ENCODE peak calls at places on chromosome 11, in six cellular contexts. One of them, this sample, is unnamed. For H3K4me1, the result is how much of the 10 kb centered on the place peaks cover.

GRCh38 chr11:72673943-72674828 is at the start of gene PDE2A:
- DNase-seq in A549: no peak
- DNase-seq in adrenal gland: no peak
- DNase-seq in HepG2: no peak
- DNase-seq in esophagus squamous epithelium: no peak
- DNase-seq in prostate gland: no peak
- DNase-seq in this sample: no peak

GRCh38 chr11:34636127-34636526 is 15.2 kb downstream of the EHF start:
- DNase-seq in A549: no peak
- DNase-seq in adrenal gland: no peak
- DNase-seq in HepG2: no peak
- DNase-seq in esophagus squamous epithelium: no peak
- DNase-seq in prostate gland: no peak
- DNase-seq in this sample: no peak

GRCh38 chr11:121654506-121655480 is 202.0 kb upstream of the SORL1-AS1 start:
- DNase-seq in A549: no peak
- DNase-seq in adrenal gland: no peak
- DNase-seq in HepG2: peak
- DNase-seq in esophagus squamous epithelium: no peak
- DNase-seq in prostate gland: peak
- DNase-seq in this sample: no peak

GRCh38 chr11:110712643-110713468 is 619 bp upstream of the ARHGAP20 start:
- DNase-seq in A549: no peak
- DNase-seq in adrenal gland: peak
- DNase-seq in HepG2: no peak
- DNase-seq in esophagus squamous epithelium: no peak
- DNase-seq in prostate gland: peak
- DNase-seq in this sample: no peak

GRCh38 chr11:45457649-45458048 is 171.5 kb upstream of the SYT13 start:
- DNase-seq in A549: no peak
- DNase-seq in adrenal gland: no peak
- DNase-seq in HepG2: no peak
- DNase-seq in esophagus squamous epithelium: no peak
- DNase-seq in prostate gland: no peak
- DNase-seq in this sample: no peak

GRCh38 chr11:88246680-88247079 is 71.4 kb upstream of the RAB38 start:
- DNase-seq in A549: peak
- DNase-seq in adrenal gland: peak
- DNase-seq in HepG2: no peak
- DNase-seq in esophagus squamous epithelium: no peak
- DNase-seq in prostate gland: no peak
- DNase-seq in this sample: no peak

GRCh38 chr11:75103380-75104026 is 6.8 kb upstream of the OR2AT4 start:
- DNase-seq in A549: no peak
- DNase-seq in adrenal gland: no peak
- DNase-seq in HepG2: no peak
- DNase-seq in esophagus squamous epithelium: no peak
- DNase-seq in prostate gland: no peak
- DNase-seq in this sample: no peak

GRCh38 chr11:79461144-79461543 is 20.3 kb upstream of the TENM4 start:
- DNase-seq in A549: no peak
- DNase-seq in adrenal gland: peak
- DNase-seq in HepG2: peak
- DNase-seq in esophagus squamous epithelium: no peak
- DNase-seq in prostate gland: no peak
- DNase-seq in this sample: no peak

GRCh38 chr11:83287631-83288030 is 1.5 kb upstream of the CCDC90B start:
- DNase-seq in A549: no peak
- DNase-seq in adrenal gland: no peak
- DNase-seq in HepG2: no peak
- DNase-seq in esophagus squamous epithelium: no peak
- DNase-seq in prostate gland: no peak
- DNase-seq in this sample: no peak

GRCh38 chr11:57567210-57567511 is 311 bp downstream of the UBE2L6 start:
- DNase-seq in A549: no peak
- DNase-seq in adrenal gland: no peak
- DNase-seq in HepG2: no peak
- DNase-seq in esophagus squamous epithelium: no peak
- DNase-seq in prostate gland: no peak
- DNase-seq in this sample: no peak

GRCh38 chr11:1345752-1346513 is 36.5 kb upstream of the TOLLIP start:
- DNase-seq in A549: no peak
- DNase-seq in adrenal gland: peak
- DNase-seq in HepG2: no peak
- DNase-seq in esophagus squamous epithelium: no peak
- DNase-seq in prostate gland: no peak
- DNase-seq in this sample: peak

GRCh38 chr11:117219455-117219854 is 12.4 kb downstream of the PCSK7 start:
- DNase-seq in A549: no peak
- DNase-seq in adrenal gland: no peak
- DNase-seq in HepG2: no peak
- DNase-seq in esophagus squamous epithelium: no peak
- DNase-seq in prostate gland: no peak
- DNase-seq in this sample: no peak

GRCh38 chr11:61053198-61053597 is 49.1 kb upstream of the CD5 start:
- DNase-seq in A549: no peak
- DNase-seq in adrenal gland: no peak
- DNase-seq in HepG2: no peak
- DNase-seq in esophagus squamous epithelium: no peak
- DNase-seq in prostate gland: no peak
- DNase-seq in this sample: no peak

GRCh38 chr11:125072961-125073590 is 10.0 kb downstream of the SLC37A2 start:
- DNase-seq in A549: no peak
- DNase-seq in adrenal gland: peak
- DNase-seq in HepG2: no peak
- DNase-seq in esophagus squamous epithelium: no peak
- DNase-seq in prostate gland: no peak
- DNase-seq in this sample: no peak

GRCh38 chr11:23711981-23712380 is 784.9 kb upstream of the LUZP2 start:
- DNase-seq in A549: no peak
- DNase-seq in adrenal gland: no peak
- DNase-seq in HepG2: no peak
- DNase-seq in esophagus squamous epithelium: no peak
- DNase-seq in prostate gland: no peak
- DNase-seq in this sample: no peak

GRCh38 chr11:116421529-116422185 is 351.1 kb downstream of the BUD13 start:
- DNase-seq in A549: no peak
- DNase-seq in adrenal gland: no peak
- DNase-seq in HepG2: no peak
- DNase-seq in esophagus squamous epithelium: no peak
- DNase-seq in prostate gland: no peak
- DNase-seq in this sample: no peak

DNA sequence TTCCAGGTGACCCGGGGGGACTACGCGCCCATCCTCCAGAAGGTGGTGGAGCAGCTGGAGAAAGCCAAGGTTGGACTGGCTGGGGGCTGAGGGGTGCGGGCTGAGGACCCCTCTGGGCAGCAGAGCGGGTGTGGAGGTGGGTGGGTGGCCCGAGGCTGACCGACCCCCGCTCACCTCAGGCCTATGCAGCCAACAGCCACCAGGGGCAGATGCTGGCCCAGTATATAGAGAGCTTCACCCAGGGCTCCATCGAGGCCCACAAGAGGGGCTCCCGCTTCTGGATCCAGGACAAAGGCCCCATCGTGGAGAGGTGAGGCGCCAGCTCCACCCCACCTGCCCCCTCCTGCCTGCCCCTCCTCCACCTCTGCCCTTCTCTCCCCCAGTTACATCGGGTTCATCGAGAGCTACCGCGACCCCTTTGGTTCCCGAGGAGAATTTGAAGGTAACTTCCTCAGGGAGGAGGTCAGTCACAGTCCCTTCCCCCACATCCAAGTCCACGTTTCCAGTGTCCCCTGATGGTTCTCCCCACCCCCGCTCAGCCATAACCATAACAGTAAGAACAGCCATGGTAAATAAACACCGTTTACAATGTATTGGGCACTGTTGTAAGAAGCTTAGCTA is 11.2 kb downstream of the DPP3 start:
- DNase-seq in A549: no peak
- DNase-seq in adrenal gland: no peak
- DNase-seq in HepG2: no peak
- DNase-seq in esophagus squamous epithelium: no peak
- DNase-seq in prostate gland: no peak
- DNase-seq in this sample: no peak
- TF ChIP-seq CTCF in A549: peak
- TF ChIP-seq CTCF in adrenal gland: peak
- TF ChIP-seq CTCF in HepG2: peak
- TF ChIP-seq CTCF in esophagus squamous epithelium: no peak
- TF ChIP-seq CTCF in prostate gland: no peak
- TF ChIP-seq CTCF in this sample: no peak

GRCh38 chr11:126438272-126438671 is 82.8 kb downstream of the ST3GAL4 start:
- DNase-seq in A549: no peak
- DNase-seq in adrenal gland: no peak
- DNase-seq in HepG2: no peak
- DNase-seq in esophagus squamous epithelium: no peak
- DNase-seq in prostate gland: no peak
- DNase-seq in this sample: no peak

GRCh38 chr11:126438691-126439090 is 83.2 kb downstream of the ST3GAL4 start:
- DNase-seq in A549: no peak
- DNase-seq in adrenal gland: no peak
- DNase-seq in HepG2: no peak
- DNase-seq in esophagus squamous epithelium: no peak
- DNase-seq in prostate gland: no peak
- DNase-seq in this sample: no peak

GRCh38 chr11:126440792-126441514 is 85.5 kb downstream of the ST3GAL4 start:
- DNase-seq in A549: peak
- DNase-seq in adrenal gland: peak
- DNase-seq in HepG2: peak
- DNase-seq in esophagus squamous epithelium: no peak
- DNase-seq in prostate gland: peak
- DNase-seq in this sample: peak

GRCh38 chr11:126442523-126442922 is 87.0 kb downstream of the ST3GAL4 start:
- DNase-seq in A549: no peak
- DNase-seq in adrenal gland: no peak
- DNase-seq in HepG2: no peak
- DNase-seq in esophagus squamous epithelium: no peak
- DNase-seq in prostate gland: no peak
- DNase-seq in this sample: no peak

DNA sequence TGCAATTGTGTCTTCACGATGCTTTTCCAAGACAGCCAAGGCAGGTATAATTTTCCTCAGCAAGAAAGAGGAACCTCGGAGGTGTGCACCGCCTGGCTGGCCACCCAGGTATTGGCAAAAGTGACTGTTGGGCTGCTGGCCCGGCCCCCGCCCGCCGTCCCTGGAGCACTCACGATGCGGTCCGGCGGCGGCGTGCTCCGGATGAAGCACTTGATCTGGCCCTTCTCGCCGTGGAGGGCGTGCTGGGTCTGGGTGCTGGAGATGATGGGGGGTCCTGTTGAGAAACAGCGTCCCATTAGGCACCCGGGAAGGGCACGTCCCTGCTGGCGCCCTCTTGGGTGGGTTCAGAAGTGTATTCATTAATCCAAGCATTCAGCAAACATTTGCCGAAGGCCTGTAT is 84.8 kb downstream of the ST3GAL4 start:
- DNase-seq in A549: no peak
- DNase-seq in adrenal gland: no peak
- DNase-seq in HepG2: no peak
- DNase-seq in esophagus squamous epithelium: no peak
- DNase-seq in prostate gland: no peak
- DNase-seq in this sample: no peak
- H3K4me1 ChIP-seq in A549: under half
- H3K4me1 ChIP-seq in adrenal gland: under half
- H3K4me1 ChIP-seq in HepG2: under half
- H3K4me1 ChIP-seq in esophagus squamous epithelium: under half
- H3K4me1 ChIP-seq in prostate gland: under half
- H3K4me1 ChIP-seq in this sample: under half

DNA sequence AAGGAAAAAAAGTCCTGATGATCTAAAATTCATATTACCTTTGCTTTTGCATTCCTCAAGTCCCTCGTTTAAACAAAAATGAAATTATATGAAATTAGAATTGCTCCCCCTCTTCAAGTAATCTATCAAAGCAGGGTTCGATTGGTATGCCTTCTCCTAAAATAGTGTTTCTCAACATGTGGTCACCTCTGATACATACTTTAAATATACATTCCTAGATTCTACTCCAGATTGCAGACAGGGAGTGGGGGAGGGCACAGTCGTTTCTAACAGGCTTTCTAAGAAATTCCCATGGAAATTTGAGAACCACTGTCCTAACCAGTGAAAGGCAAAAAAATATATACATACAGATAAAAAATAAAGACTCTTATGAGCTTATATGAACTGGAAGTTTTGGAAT is 22.6 kb upstream of the IRAG1 start:
- DNase-seq in A549: no peak
- DNase-seq in adrenal gland: no peak
- DNase-seq in HepG2: no peak
- DNase-seq in esophagus squamous epithelium: no peak
- DNase-seq in prostate gland: no peak
- DNase-seq in this sample: no peak
- TF ChIP-seq POLR2A in A549: no peak
- TF ChIP-seq POLR2A in adrenal gland: no peak
- TF ChIP-seq POLR2A in HepG2: no peak
- TF ChIP-seq POLR2A in esophagus squamous epithelium: no peak
- TF ChIP-seq POLR2A in prostate gland: no peak
- TF ChIP-seq POLR2A in this sample: no peak

DNA sequence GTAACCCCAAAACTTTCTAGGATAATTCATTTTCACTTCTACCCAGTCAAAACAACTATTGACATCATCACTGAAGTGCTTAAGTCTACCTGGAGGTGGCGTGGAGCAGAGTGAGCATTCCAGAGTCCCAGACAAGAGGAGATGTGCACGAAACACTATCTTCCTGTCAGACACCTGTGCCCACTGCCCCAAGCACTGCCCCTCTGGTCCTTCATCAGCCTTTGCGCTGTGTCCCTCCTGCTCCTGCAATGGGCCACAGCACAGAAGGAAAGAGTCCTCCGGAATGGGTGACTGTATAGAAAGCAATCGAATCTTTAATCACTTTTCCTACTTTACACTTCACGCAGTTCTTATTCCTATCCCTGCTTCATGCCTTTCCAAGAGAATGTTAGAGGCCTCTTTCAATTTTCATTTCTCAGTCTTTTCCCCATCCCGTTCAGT is 512 bp upstream of the GRIA4 start:
- DNase-seq in A549: no peak
- DNase-seq in adrenal gland: no peak
- DNase-seq in HepG2: peak
- DNase-seq in esophagus squamous epithelium: no peak
- DNase-seq in prostate gland: no peak
- DNase-seq in this sample: no peak
- TF ChIP-seq CTCF in A549: no peak
- TF ChIP-seq CTCF in adrenal gland: peak
- TF ChIP-seq CTCF in HepG2: peak
- TF ChIP-seq CTCF in esophagus squamous epithelium: no peak
- TF ChIP-seq CTCF in prostate gland: no peak
- TF ChIP-seq CTCF in this sample: no peak